ENCODE peak calls at places on chromosome 18, in four cellular contexts. One of them, this sample, is unnamed.
A peak's percentile ranks its signal among the peaks of the same experiment; 100 is the strongest.

GRCh38 chr18:2111456-2111855 is 459.8 kb downstream of the METTL4 start:
- DNase-seq in HCT116: no peak
- DNase-seq in ovary: no peak
- DNase-seq in mammary epithelial cell: peak; percentile 52
- DNase-seq in this sample: no peak

GRCh38 chr18:21741511-21742322 is 1.1 kb downstream of the MIB1 start:
- DNase-seq in HCT116: no peak
- DNase-seq in ovary: peak; percentile 69
- DNase-seq in mammary epithelial cell: peak; percentile 23
- DNase-seq in this sample: no peak

GRCh38 chr18:44802508-44802907 is 121.8 kb downstream of the SETBP1 start:
- DNase-seq in HCT116: no peak
- DNase-seq in ovary: no peak
- DNase-seq in mammary epithelial cell: peak; percentile 55
- DNase-seq in this sample: no peak

GRCh38 chr18:60649107-60649506 is 276.5 kb upstream of the MC4R start:
- DNase-seq in HCT116: no peak
- DNase-seq in ovary: no peak
- DNase-seq in mammary epithelial cell: no peak
- DNase-seq in this sample: no peak

GRCh38 chr18:55549474-55550104 is 38.4 kb downstream of the TCF4 start:
- DNase-seq in HCT116: no peak
- DNase-seq in ovary: no peak
- DNase-seq in mammary epithelial cell: no peak
- DNase-seq in this sample: no peak

GRCh38 chr18:36083729-36084128 is 16.4 kb upstream of the RPRD1A start:
- DNase-seq in HCT116: no peak
- DNase-seq in ovary: no peak
- DNase-seq in mammary epithelial cell: no peak
- DNase-seq in this sample: no peak

GRCh38 chr18:37578886-37579513 is 13.4 kb upstream of the CELF4 start:
- DNase-seq in HCT116: peak; percentile 51
- DNase-seq in ovary: no peak
- DNase-seq in mammary epithelial cell: peak; percentile 33
- DNase-seq in this sample: peak; percentile 69

GRCh38 chr18:56890632-56891031 is 239.5 kb downstream of the WDR7 start:
- DNase-seq in HCT116: no peak
- DNase-seq in ovary: no peak
- DNase-seq in mammary epithelial cell: peak; percentile 77
- DNase-seq in this sample: peak; percentile 19

GRCh38 chr18:12408247-12408869 is 629 bp downstream of the PRELID3A start:
- DNase-seq in HCT116: no peak
- DNase-seq in ovary: no peak
- DNase-seq in mammary epithelial cell: no peak
- DNase-seq in this sample: no peak

GRCh38 chr18:47413327-47413726 is 161.9 kb upstream of the SKOR2 start:
- DNase-seq in HCT116: no peak
- DNase-seq in ovary: no peak
- DNase-seq in mammary epithelial cell: no peak
- DNase-seq in this sample: no peak

DNA sequence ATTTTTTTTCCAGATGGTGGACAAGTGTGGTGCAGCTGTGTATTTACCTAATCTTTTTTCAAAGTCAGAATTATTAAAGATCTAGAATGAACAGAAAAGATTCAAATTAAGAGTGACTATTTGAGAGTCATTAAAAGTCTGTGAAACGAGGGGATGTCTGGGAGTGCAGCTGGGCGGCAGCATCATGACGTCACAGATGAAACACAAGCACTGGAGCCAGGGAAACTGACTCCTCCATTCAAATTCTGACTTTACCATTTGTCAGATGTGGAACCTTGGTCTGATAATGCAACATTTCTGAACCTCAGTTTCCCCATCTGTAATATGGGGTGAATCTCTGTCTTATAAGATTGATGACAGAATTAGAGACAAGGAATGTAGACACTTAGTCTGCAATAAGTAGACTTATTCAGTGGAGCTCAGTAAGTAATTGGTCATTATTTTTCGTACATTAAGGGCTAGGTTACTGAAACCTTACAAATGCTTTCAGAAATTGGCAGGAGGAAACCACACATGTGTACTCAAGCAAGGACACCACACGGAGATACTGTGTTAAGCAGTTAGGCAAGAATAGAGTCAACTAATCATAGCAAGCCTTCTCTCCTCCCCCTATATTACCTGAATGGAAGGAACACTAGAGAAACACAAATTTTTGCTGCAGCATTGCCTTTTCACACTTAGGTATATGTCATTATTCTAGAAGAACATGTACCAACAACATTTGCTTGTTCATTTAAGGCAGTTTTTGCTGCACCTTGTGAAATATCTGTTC is 27.8 kb upstream of the CXXC1 start:
- DNase-seq in HCT116: no peak
- DNase-seq in ovary: no peak
- DNase-seq in mammary epithelial cell: no peak
- DNase-seq in this sample: no peak
- H3K36me3 ChIP-seq in HCT116: no peaks in the 10 kb centered on the region
- H3K36me3 ChIP-seq in ovary: no peaks in the 10 kb centered on the region
- H3K36me3 ChIP-seq in mammary epithelial cell: no peaks in the 10 kb centered on the region
- H3K36me3 ChIP-seq in this sample: no peaks in the 10 kb centered on the region

GRCh38 chr18:3455938-3456685 is 6.1 kb downstream of the TGIF1 start:
- DNase-seq in HCT116: no peak
- DNase-seq in ovary: no peak
- DNase-seq in mammary epithelial cell: peak; percentile 46
- DNase-seq in this sample: no peak
- H3K36me3 ChIP-seq in HCT116: peaks cover 73% of the 10 kb centered on the region
- H3K36me3 ChIP-seq in ovary: no peaks in the 10 kb centered on the region
- H3K36me3 ChIP-seq in mammary epithelial cell: peaks cover 35% of the 10 kb centered on the region
- H3K36me3 ChIP-seq in this sample: peaks cover 49% of the 10 kb centered on the region

DNA sequence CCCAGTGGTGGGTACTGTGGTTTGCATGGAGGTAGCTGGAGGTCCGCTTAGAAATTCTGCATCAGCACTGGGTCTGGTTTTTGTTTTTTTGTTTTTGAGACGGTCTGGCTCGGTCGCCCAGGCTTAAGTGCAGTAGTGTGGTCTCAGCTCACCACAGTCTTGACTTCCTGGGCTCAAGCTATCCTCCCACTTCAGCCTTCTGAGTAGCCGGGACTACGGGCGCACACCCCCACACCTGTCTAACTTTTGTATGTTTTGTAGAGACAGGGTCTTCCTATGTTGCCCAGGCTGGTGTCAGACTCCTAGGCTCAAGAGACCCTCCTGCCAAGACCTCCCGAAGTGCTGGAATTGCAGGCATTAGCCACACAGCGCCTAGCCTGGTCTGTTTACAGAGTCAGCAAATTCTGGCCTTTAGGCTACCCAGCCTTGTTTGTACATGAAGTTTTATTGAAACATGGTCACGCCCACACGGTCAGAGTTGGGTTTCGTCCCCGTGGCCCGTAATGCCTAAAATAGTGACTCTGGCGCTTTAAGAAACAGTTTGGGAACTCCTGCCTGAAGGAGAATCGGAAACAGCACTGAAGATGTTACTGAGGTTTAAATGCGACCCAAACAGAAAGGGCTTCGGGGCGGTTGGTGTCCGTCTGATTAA is 32.7 kb downstream of the CTDP1 start:
- DNase-seq in HCT116: no peak
- DNase-seq in ovary: no peak
- DNase-seq in mammary epithelial cell: no peak
- DNase-seq in this sample: no peak
- H3K36me3 ChIP-seq in HCT116: peaks cover 17% of the 10 kb centered on the region
- H3K36me3 ChIP-seq in ovary: no peaks in the 10 kb centered on the region
- H3K36me3 ChIP-seq in mammary epithelial cell: no peaks in the 10 kb centered on the region
- H3K36me3 ChIP-seq in this sample: peaks cover 21% of the 10 kb centered on the region

GRCh38 chr18:48725596-48725995 is 186.8 kb downstream of the CTIF start:
- DNase-seq in HCT116: no peak
- DNase-seq in ovary: no peak
- DNase-seq in mammary epithelial cell: no peak
- DNase-seq in this sample: no peak

GRCh38 chr18:48723016-48723415 is 184.2 kb downstream of the CTIF start:
- DNase-seq in HCT116: no peak
- DNase-seq in ovary: no peak
- DNase-seq in mammary epithelial cell: no peak
- DNase-seq in this sample: no peak

GRCh38 chr18:48723837-48724236 is 185.0 kb downstream of the CTIF start:
- DNase-seq in HCT116: no peak
- DNase-seq in ovary: no peak
- DNase-seq in mammary epithelial cell: no peak
- DNase-seq in this sample: no peak

GRCh38 chr18:48724455-48724854 is 185.6 kb downstream of the CTIF start:
- DNase-seq in HCT116: no peak
- DNase-seq in ovary: no peak
- DNase-seq in mammary epithelial cell: no peak
- DNase-seq in this sample: peak; percentile 21

DNA sequence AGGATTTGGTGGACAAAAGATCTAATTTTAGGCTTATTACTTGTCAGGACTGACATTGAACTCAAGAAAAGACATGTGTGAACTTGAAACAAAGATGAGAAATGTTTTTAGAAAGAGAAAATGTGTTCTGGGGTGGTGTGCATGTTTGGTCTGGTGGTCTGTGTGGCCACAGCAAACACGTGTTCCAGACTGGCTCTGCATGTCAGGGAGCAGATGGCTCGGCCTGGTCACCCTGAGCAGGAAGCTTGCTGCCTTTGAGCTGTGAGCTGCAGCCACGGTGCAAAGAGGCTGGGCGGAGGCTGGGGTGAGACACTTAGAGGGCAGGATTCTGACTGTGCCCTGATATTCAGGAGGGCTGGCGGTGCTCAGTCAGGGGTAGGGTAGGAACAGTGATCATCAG is 186.1 kb downstream of the CTIF start:
- DNase-seq in HCT116: no peak
- DNase-seq in ovary: no peak
- DNase-seq in mammary epithelial cell: no peak
- DNase-seq in this sample: no peak
- H3K36me3 ChIP-seq in HCT116: no peaks in the 10 kb centered on the region
- H3K36me3 ChIP-seq in ovary: no peaks in the 10 kb centered on the region
- H3K36me3 ChIP-seq in mammary epithelial cell: no peaks in the 10 kb centered on the region
- H3K36me3 ChIP-seq in this sample: peaks cover 9% of the 10 kb centered on the region

DNA sequence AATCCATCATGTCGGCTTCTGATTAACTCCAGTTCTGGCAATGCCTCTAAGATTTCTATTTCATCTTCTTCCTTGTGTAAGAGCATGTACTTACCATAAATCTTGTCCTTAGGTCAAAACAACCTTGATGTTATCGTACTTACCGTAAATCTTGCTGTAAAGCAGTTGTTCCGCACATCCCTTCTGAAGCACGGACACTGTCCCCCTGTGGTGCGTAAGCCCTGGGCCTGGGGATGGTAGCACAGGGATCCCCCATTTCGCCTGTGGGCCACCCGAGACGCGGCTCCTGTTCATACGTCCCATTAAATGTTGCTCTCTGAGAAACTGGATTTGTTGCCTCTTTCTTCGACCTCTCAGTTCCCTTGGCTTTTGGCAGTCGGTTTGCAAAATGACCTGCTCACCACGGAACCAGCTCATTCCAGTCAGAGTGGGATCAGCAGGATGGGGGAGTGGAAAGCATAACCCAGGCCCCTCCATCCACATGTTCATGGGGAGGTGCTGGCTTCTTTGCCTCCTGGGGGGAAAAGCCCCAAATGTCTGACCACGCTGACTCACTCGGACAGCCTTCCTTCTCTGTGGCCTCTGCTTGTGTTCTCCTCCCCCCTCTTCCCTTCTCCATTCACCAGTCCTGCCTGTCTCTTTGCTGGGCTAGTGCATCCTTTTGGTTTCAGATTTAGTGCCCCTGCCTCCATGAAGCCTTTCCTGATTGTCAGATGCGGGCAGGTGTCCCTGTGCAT is 49.9 kb downstream of the RAB31 start:
- DNase-seq in HCT116: no peak
- DNase-seq in ovary: no peak
- DNase-seq in mammary epithelial cell: peak; percentile 22
- DNase-seq in this sample: no peak
- H3K36me3 ChIP-seq in HCT116: no peaks in the 10 kb centered on the region
- H3K36me3 ChIP-seq in ovary: no peaks in the 10 kb centered on the region
- H3K36me3 ChIP-seq in mammary epithelial cell: no peaks in the 10 kb centered on the region
- H3K36me3 ChIP-seq in this sample: no peaks in the 10 kb centered on the region

GRCh38 chr18:79365701-79366100 is 30.0 kb upstream of the NFATC1 start:
- DNase-seq in HCT116: no peak
- DNase-seq in ovary: no peak
- DNase-seq in mammary epithelial cell: no peak
- DNase-seq in this sample: no peak

GRCh38 chr18:79356435-79356834 is 39.3 kb upstream of the NFATC1 start:
- DNase-seq in HCT116: no peak
- DNase-seq in ovary: no peak
- DNase-seq in mammary epithelial cell: no peak
- DNase-seq in this sample: no peak

GRCh38 chr18:79360933-79361332 is 34.8 kb upstream of the NFATC1 start:
- DNase-seq in HCT116: no peak
- DNase-seq in ovary: no peak
- DNase-seq in mammary epithelial cell: no peak
- DNase-seq in this sample: no peak

GRCh38 chr18:79366177-79367094 is 29.3 kb upstream of the NFATC1 start:
- DNase-seq in HCT116: no peak
- DNase-seq in ovary: no peak
- DNase-seq in mammary epithelial cell: no peak
- DNase-seq in this sample: no peak

GRCh38 chr18:79361766-79362522 is 33.8 kb upstream of the NFATC1 start:
- DNase-seq in HCT116: peak; percentile 77
- DNase-seq in ovary: no peak
- DNase-seq in mammary epithelial cell: no peak
- DNase-seq in this sample: no peak
- H3K36me3 ChIP-seq in HCT116: peaks cover 8% of the 10 kb centered on the region
- H3K36me3 ChIP-seq in ovary: no peaks in the 10 kb centered on the region
- H3K36me3 ChIP-seq in mammary epithelial cell: peaks cover 2% of the 10 kb centered on the region
- H3K36me3 ChIP-seq in this sample: peaks cover 3% of the 10 kb centered on the region